ENCODE peak calls at places on chromosome 3, in five cellular contexts. One of them, this sample, is unnamed.

GRCh38 chr3:10288575-10288960 is 4.2 kb downstream of the GHRL start:
- DNase-seq in endodermal cell: no peak
- DNase-seq in uterus: no peak
- DNase-seq in PC-9: no peak
- DNase-seq in breast epithelium: no peak
- DNase-seq in this sample: no peak

GRCh38 chr3:30934208-30934550 is 39.7 kb upstream of the GADL1 start:
- DNase-seq in PC-9: no peak
- DNase-seq in uterus: no peak
- DNase-seq in endodermal cell: no peak
- DNase-seq in breast epithelium: no peak
- DNase-seq in this sample: no peak

GRCh38 chr3:72288955-72289707 is 504.2 kb upstream of the PROK2 start:
- DNase-seq in breast epithelium: peak; percentile 87
- DNase-seq in uterus: peak; percentile 37
- DNase-seq in PC-9: peak; percentile 47
- DNase-seq in endodermal cell: peak; percentile 52
- DNase-seq in this sample: peak; percentile 70

GRCh38 chr3:102733811-102734574 is 299.2 kb downstream of the ZPLD1 start:
- DNase-seq in PC-9: peak; percentile 38
- DNase-seq in endodermal cell: no peak
- DNase-seq in breast epithelium: no peak
- DNase-seq in uterus: no peak
- DNase-seq in this sample: no peak

GRCh38 chr3:161400650-161401049 is 29.3 kb upstream of the SPTSSB start:
- DNase-seq in uterus: no peak
- DNase-seq in PC-9: no peak
- DNase-seq in endodermal cell: no peak
- DNase-seq in breast epithelium: no peak
- DNase-seq in this sample: no peak

GRCh38 chr3:143119974-143120715 is 574 bp downstream of the CHST2 start:
- DNase-seq in uterus: no peak
- DNase-seq in endodermal cell: peak; percentile 78
- DNase-seq in PC-9: no peak
- DNase-seq in breast epithelium: no peak
- DNase-seq in this sample: peak; percentile 9

GRCh38 chr3:187025656-187026320 is 95.5 kb downstream of the ST6GAL1 start:
- DNase-seq in endodermal cell: peak; percentile 61
- DNase-seq in breast epithelium: no peak
- DNase-seq in uterus: no peak
- DNase-seq in PC-9: no peak
- DNase-seq in this sample: no peak

GRCh38 chr3:120726784-120727183 is 15.5 kb downstream of the RABL3 start:
- DNase-seq in uterus: no peak
- DNase-seq in endodermal cell: no peak
- DNase-seq in breast epithelium: no peak
- DNase-seq in PC-9: no peak
- DNase-seq in this sample: no peak

GRCh38 chr3:62255758-62256157 is 117.6 kb downstream of the FEZF2 start:
- DNase-seq in endodermal cell: no peak
- DNase-seq in uterus: no peak
- DNase-seq in PC-9: no peak
- DNase-seq in breast epithelium: no peak
- DNase-seq in this sample: no peak

GRCh38 chr3:63661242-63661641 is 8.8 kb downstream of the SNTN start:
- DNase-seq in uterus: no peak
- DNase-seq in PC-9: no peak
- DNase-seq in endodermal cell: no peak
- DNase-seq in breast epithelium: no peak
- DNase-seq in this sample: no peak

GRCh38 chr3:130779031-130779430 is 32.4 kb upstream of the PIK3R4 start:
- DNase-seq in breast epithelium: no peak
- DNase-seq in PC-9: no peak
- DNase-seq in uterus: no peak
- DNase-seq in endodermal cell: no peak
- DNase-seq in this sample: no peak

GRCh38 chr3:158737987-158738615 is 5.8 kb upstream of the RARRES1 start:
- DNase-seq in uterus: no peak
- DNase-seq in endodermal cell: no peak
- DNase-seq in breast epithelium: no peak
- DNase-seq in PC-9: no peak
- DNase-seq in this sample: no peak

GRCh38 chr3:71726106-71726505 is 904 bp upstream of the EIF4E3 start:
- DNase-seq in uterus: no peak
- DNase-seq in endodermal cell: no peak
- DNase-seq in PC-9: no peak
- DNase-seq in breast epithelium: no peak
- DNase-seq in this sample: no peak

GRCh38 chr3:56681963-56682457 is 1.1 kb downstream of the TASOR start:
- DNase-seq in endodermal cell: peak; percentile 89
- DNase-seq in breast epithelium: no peak
- DNase-seq in PC-9: no peak
- DNase-seq in uterus: no peak
- DNase-seq in this sample: no peak

GRCh38 chr3:49456417-49456816 is 13.7 kb upstream of the DAG1 start:
- DNase-seq in uterus: no peak
- DNase-seq in PC-9: no peak
- DNase-seq in endodermal cell: no peak
- DNase-seq in breast epithelium: no peak
- DNase-seq in this sample: no peak

GRCh38 chr3:161567962-161568361 is 71.4 kb downstream of the OTOL1 start:
- DNase-seq in PC-9: no peak
- DNase-seq in endodermal cell: no peak
- DNase-seq in breast epithelium: no peak
- DNase-seq in uterus: no peak
- DNase-seq in this sample: no peak

GRCh38 chr3:187968883-187969580 is 184.9 kb upstream of the LPP start:
- DNase-seq in breast epithelium: peak; percentile 45
- DNase-seq in uterus: no peak
- DNase-seq in PC-9: no peak
- DNase-seq in endodermal cell: no peak
- DNase-seq in this sample: no peak

GRCh38 chr3:184682671-184683070 is 29.2 kb downstream of the MAGEF1 start:
- DNase-seq in uterus: no peak
- DNase-seq in endodermal cell: no peak
- DNase-seq in PC-9: no peak
- DNase-seq in breast epithelium: no peak
- DNase-seq in this sample: no peak

GRCh38 chr3:87270908-87271727 is 5.3 kb downstream of the POU1F1 start:
- DNase-seq in breast epithelium: no peak
- DNase-seq in endodermal cell: no peak
- DNase-seq in uterus: no peak
- DNase-seq in PC-9: no peak
- DNase-seq in this sample: no peak

GRCh38 chr3:150022406-150023238 is 51.9 kb upstream of the PFN2 start:
- DNase-seq in uterus: no peak
- DNase-seq in breast epithelium: no peak
- DNase-seq in endodermal cell: peak; percentile 70
- DNase-seq in PC-9: no peak
- DNase-seq in this sample: no peak

GRCh38 chr3:42035816-42036482 is 55.2 kb upstream of the TRAK1 start:
- DNase-seq in PC-9: no peak
- DNase-seq in uterus: no peak
- DNase-seq in breast epithelium: no peak
- DNase-seq in endodermal cell: no peak
- DNase-seq in this sample: no peak
- H3K27ac ChIP-seq in PC-9: no peak overlapping the region
- H3K27ac ChIP-seq in uterus: peak overlapping the region; percentile 74
- H3K27ac ChIP-seq in breast epithelium: peak overlapping the region; percentile 90
- H3K27ac ChIP-seq in endodermal cell: peak overlapping the region; percentile 19
- H3K27ac ChIP-seq in this sample: no peak overlapping the region

DNA sequence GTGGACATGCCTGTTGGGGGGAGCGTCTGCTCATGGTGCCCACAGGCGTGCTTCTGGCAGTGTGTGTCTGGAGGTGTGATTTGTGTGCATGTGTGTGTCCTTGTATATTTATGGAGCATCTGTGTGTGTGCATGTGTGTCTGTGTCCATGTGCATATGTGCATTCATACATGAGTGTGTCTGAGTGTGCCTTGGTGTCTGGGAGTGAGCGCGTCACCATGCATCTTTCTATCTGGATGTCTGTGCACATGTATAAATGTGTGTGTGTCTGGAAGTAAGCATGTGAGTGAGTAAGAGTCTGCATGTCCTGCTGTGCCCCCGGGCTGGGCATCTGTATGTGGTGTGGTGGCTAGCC is 58.1 kb upstream of the PRR23E start:
- DNase-seq in endodermal cell: no peak
- DNase-seq in breast epithelium: no peak
- DNase-seq in uterus: no peak
- DNase-seq in PC-9: no peak
- DNase-seq in this sample: no peak
- H3K4me3 ChIP-seq in endodermal cell: no peak overlapping the region
- H3K4me3 ChIP-seq in breast epithelium: peak overlapping the region; percentile 12
- H3K4me3 ChIP-seq in uterus: no peak overlapping the region
- H3K4me3 ChIP-seq in PC-9: no peak overlapping the region
- H3K4me3 ChIP-seq in this sample: peak overlapping the region; percentile 28

GRCh38 chr3:94028093-94028837 is at the start of gene STX19:
- DNase-seq in breast epithelium: no peak
- DNase-seq in uterus: no peak
- DNase-seq in endodermal cell: no peak
- DNase-seq in PC-9: peak; percentile 19
- DNase-seq in this sample: no peak

GRCh38 chr3:94019659-94020058 is 8.7 kb downstream of the STX19 start:
- DNase-seq in uterus: no peak
- DNase-seq in breast epithelium: no peak
- DNase-seq in endodermal cell: no peak
- DNase-seq in PC-9: no peak
- DNase-seq in this sample: no peak

GRCh38 chr3:94026623-94027022 is 1.8 kb downstream of the STX19 start:
- DNase-seq in breast epithelium: no peak
- DNase-seq in endodermal cell: no peak
- DNase-seq in PC-9: no peak
- DNase-seq in uterus: no peak
- DNase-seq in this sample: no peak

GRCh38 chr3:94020293-94020692 is 8.1 kb downstream of the STX19 start:
- DNase-seq in PC-9: no peak
- DNase-seq in uterus: no peak
- DNase-seq in breast epithelium: no peak
- DNase-seq in endodermal cell: no peak
- DNase-seq in this sample: no peak

DNA sequence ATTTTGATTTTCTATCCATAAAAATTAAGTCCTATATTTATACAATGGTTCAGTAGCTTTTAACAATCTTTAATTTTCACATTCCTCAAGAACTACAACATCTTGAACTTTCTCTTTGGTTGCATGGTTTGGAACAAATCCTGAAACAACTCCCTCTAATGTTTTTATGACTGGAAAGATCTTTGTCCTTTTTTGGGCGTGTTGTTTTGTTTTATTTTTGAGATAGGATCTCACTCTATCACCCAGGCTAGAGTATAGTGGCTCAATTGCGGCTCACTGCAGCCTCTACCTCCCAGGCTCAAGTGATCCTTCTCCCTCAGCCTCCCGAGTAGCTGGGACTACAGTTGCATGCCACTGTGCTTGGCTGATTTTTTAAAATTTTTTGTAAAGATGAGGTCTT is 4.0 kb downstream of the STX19 start:
- DNase-seq in PC-9: no peak
- DNase-seq in uterus: no peak
- DNase-seq in endodermal cell: no peak
- DNase-seq in breast epithelium: no peak
- DNase-seq in this sample: no peak
- H3K27ac ChIP-seq in PC-9: no peak overlapping the region
- H3K27ac ChIP-seq in uterus: peak overlapping the region; percentile 22
- H3K27ac ChIP-seq in endodermal cell: no peak overlapping the region
- H3K27ac ChIP-seq in breast epithelium: no peak overlapping the region
- H3K27ac ChIP-seq in this sample: no peak overlapping the region

DNA sequence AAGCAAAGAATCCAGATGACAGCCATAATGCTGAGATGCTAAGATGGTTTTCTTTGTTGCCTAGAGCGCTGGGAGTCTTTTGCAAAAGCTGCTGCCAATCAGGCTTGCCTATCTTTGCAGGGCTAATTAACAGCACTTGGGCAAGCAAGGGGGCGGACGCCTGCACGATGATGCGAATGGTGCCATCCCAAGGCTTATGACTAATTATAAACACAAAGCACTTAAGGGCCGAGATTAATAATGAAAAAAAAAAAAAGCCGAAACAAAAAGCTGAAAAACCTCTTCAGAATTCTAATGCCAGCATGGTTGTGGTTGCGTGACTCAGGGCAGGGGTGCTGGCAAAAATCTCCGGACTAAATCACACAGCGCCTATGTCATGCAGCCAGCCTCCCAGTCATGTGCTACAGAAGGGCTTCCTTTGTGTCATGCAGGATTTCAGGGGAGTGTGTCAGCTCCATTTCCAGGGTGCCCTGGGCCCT is 184.9 kb upstream of the ANKRD28 start:
- DNase-seq in uterus: no peak
- DNase-seq in PC-9: peak; percentile 69
- DNase-seq in endodermal cell: no peak
- DNase-seq in breast epithelium: peak; percentile 26
- DNase-seq in this sample: peak; percentile 60
- H3K4me3 ChIP-seq in uterus: no peak overlapping the region
- H3K4me3 ChIP-seq in PC-9: peak overlapping the region; percentile 38
- H3K4me3 ChIP-seq in endodermal cell: no peak overlapping the region
- H3K4me3 ChIP-seq in breast epithelium: no peak overlapping the region
- H3K4me3 ChIP-seq in this sample: no peak overlapping the region